ENCODE peak calls at places on chromosome 7, in five cellular contexts. A is SJSA1; P is CD4-positive, alpha-beta memory T cell; S is Peyer's patch; J is spleen. G is an unnamed sample.

GRCh38 chr7:23687011-23687410 is 7.0 kb downstream of the FAM221A start:
- DNase-seq in A (no peak), P (no peak), S (no peak), J (no peak), G (no peak)

GRCh38 chr7:27782849-27783248 is 42.9 kb downstream of the TAX1BP1 start:
- DNase-seq in A (no peak), P (no peak), S (no peak), J (no peak), G (no peak)

GRCh38 chr7:17460665-17461064 is 162.2 kb downstream of the AHR start:
- DNase-seq in A (no peak), P (no peak), S (no peak), J (no peak), G (no peak)

GRCh38 chr7:99452541-99452940 is 13.4 kb downstream of the ATP5MF start:
- DNase-seq in A (no peak), P (no peak), S (no peak), J (no peak), G (no peak)

GRCh38 chr7:767580-767940 is 40.5 kb upstream of the PRKAR1B start:
- DNase-seq in A (no peak), P (no peak), S (no peak), J (no peak), G (no peak)

GRCh38 chr7:100493476-100494264 is 9.9 kb downstream of the NYAP1 start:
- DNase-seq in A (no peak), P (peak; percentile 50), S (peak; percentile 75), J (peak; percentile 89), G (no peak)

GRCh38 chr7:140360697-140361229 is 37.6 kb downstream of the SLC37A3 start:
- DNase-seq in A (no peak), P (no peak), S (no peak), J (no peak), G (no peak)

GRCh38 chr7:150940446-150941102 is 37.5 kb downstream of the KCNH2 start:
- DNase-seq in A (no peak), P (no peak), S (peak; percentile 7), J (no peak), G (no peak)

GRCh38 chr7:14376711-14377110 is 387.2 kb upstream of the ETV1 start:
- DNase-seq in A (no peak), P (no peak), S (no peak), J (no peak), G (no peak)

GRCh38 chr7:18350678-18351077 is 144.9 kb upstream of the HDAC9 start:
- DNase-seq in A (no peak), P (no peak), S (no peak), J (no peak), G (no peak)

GRCh38 chr7:29278362-29279070 is 83.9 kb downstream of the CHN2 start:
- DNase-seq in A (no peak), P (no peak), S (no peak), J (no peak), G (no peak)

GRCh38 chr7:93910076-93910994 is 4.0 kb downstream of the GNGT1 start:
- DNase-seq in A (no peak), P (no peak), S (no peak), J (no peak), G (no peak)

GRCh38 chr7:91801331-91801983 is 79.0 kb downstream of the MTERF1 start:
- DNase-seq in A (no peak), P (no peak), S (no peak), J (no peak), G (no peak)

GRCh38 chr7:158948376-158948775 is 92.0 kb downstream of the DYNC2I1 start:
- DNase-seq in A (no peak), P (no peak), S (no peak), J (no peak), G (no peak)

GRCh38 chr7:44073664-44074348 is 8.4 kb upstream of the PGAM2 start:
- DNase-seq in A (no peak), P (no peak), S (peak; percentile 90), J (peak; percentile 98), G (no peak)

GRCh38 chr7:119197872-119198527 is 973.5 kb downstream of the ANKRD7 start:
- DNase-seq in A (peak; percentile 9), P (no peak), S (no peak), J (no peak), G (no peak)

GRCh38 chr7:17965600-17965999 is 25.3 kb upstream of the SNX13 start:
- DNase-seq in A (peak; percentile 62), P (no peak), S (no peak), J (no peak), G (no peak)

GRCh38 chr7:120089968-120090367 is 183.0 kb upstream of the KCND2 start:
- DNase-seq in A (no peak), P (no peak), S (no peak), J (no peak), G (no peak)

GRCh38 chr7:150514748-150515222 is at the start of gene GIMAP7:
- DNase-seq in A (no peak), P (peak; percentile 78), S (no peak), J (no peak), G (no peak)

GRCh38 chr7:105691692-105692564 is 110.6 kb upstream of the EFCAB10 start:
- DNase-seq in A (peak; percentile 47), P (peak; percentile 89), S (peak; percentile 55), J (peak; percentile 90), G (peak; percentile 77)

GRCh38 chr7:74312418-74313021 is 23.3 kb downstream of the CLIP2 start:
- DNase-seq in A (no peak), P (no peak), S (no peak), J (no peak), G (no peak)

GRCh38 chr7:142441074-142441403 is 183.2 kb upstream of the PRSS58 start:
- DNase-seq in A (no peak), P (peak; percentile 24), S (no peak), J (no peak), G (no peak)

GRCh38 chr7:57204411-57204811 is 72.2 kb upstream of the ZNF479 start:
- DNase-seq in A (no peak), P (no peak), S (no peak), J (peak; percentile 55), G (no peak)

GRCh38 chr7:21960922-21961321 is 15.2 kb upstream of the CDCA7L start:
- DNase-seq in A (peak; percentile 57), P (no peak), S (no peak), J (no peak), G (no peak)

GRCh38 chr7:47787249-47788069 is 160.8 kb downstream of the PKD1L1 start:
- DNase-seq in A (no peak), P (no peak), S (no peak), J (no peak), G (no peak)
- H3K4me1 ChIP-seq in A (peaks cover 49% of the 10 kb centered on the region), P (no peaks in the 10 kb centered on the region), S (peaks cover 12% of the 10 kb centered on the region), J (no peaks in the 10 kb centered on the region), G (no peaks in the 10 kb centered on the region)

DNA sequence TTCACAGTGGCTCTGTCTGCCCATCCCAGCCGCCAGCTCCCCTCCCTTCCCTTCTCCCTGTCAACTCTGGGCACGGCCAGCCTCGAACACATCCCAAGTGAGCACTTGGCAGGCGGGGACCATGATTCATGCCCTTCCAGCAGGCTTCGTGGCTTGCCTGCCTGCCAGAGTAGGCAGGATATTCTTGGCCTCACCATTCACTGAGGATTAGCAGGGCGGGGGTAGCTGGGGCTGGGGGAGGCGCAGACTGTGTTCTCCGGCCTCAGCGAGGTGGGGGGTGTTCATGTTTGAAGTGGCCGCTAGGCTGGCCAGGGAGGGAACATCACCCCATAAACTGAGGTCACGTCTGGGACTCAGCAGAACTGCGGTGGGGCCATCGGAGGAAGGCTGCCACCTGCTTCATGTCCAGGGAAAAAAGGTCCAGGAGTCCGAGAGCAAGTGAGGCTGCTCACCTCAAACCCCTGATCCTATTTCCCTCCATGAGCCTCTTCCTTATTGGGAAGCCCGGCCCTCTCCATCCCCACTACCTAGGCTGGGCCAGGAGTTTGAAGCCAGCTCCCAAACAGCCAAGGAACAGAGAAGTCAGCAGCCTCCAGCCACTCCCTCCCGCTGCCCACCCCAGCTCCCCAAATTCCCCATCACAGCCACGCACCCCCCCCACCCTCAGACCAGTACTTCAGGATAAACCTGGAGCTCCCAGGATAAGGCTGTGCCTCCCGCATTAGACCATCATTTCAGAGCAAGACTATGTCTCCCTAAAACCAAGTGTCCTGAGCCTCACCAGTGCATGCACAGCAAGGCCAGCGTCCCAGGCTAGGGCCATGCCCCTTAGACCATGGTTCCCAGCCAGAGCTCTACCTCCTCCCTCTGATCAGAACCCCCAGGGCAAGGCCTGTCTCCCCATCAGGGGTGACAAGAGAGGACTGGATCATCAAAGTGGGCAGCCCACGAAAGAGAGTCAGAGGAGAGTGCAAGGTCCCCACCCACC is 42.8 kb upstream of the RABGEF1 start:
- DNase-seq in A (no peak), P (no peak), S (no peak), J (no peak), G (no peak)
- H3K4me3 ChIP-seq in A (no peak overlapping the region), P (no peak overlapping the region), S (no peak overlapping the region), J (no peak overlapping the region), G (no peak overlapping the region)

DNA sequence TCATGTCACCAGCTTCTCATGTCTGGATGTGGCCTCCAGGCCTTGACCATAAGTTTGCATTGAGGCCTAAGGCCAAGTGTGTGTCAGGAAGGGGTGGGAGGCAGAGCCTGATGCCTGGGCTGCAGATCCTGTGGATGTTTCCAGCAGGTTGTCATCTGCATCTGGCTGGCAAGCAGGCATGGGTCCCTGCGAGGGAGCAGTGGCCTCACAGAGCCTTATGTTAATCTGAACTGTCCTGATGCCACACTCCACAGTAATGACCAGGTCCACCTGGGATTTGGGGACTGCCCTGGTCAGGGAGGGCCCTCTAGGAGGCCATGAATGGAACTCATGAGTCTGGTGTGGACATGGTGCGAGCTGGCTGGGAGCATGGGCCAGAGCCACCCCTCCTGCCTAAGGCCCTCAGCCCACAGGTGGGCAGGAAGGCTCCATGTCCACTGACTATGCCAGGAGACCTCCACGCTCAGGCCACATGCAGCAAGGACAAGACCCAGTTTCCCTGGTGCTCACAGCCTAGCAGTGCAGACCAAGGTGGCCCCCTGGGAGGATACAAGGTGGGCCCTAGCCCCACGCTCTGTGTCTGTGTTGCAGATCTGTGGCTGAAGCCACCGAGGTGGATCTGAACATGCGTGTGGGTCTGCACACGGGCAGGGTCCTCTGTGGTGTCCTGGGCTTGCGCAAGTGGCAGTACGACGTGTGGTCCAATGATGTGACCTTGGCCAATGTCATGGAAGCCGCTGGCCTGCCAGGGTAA is 83.1 kb downstream of the ADCY1 start:
- DNase-seq in A (no peak), P (no peak), S (no peak), J (no peak), G (no peak)
- H3K4me1 ChIP-seq in A (no peaks in the 10 kb centered on the region), P (no peaks in the 10 kb centered on the region), S (no peaks in the 10 kb centered on the region), J (no peaks in the 10 kb centered on the region), G (no peaks in the 10 kb centered on the region)

GRCh38 chr7:46450425-46450824 is 529.4 kb upstream of the IGFBP3 start:
- DNase-seq in A (no peak), P (no peak), S (no peak), J (no peak), G (no peak)
- H3K4me3 ChIP-seq in A (no peak overlapping the region), P (no peak overlapping the region), S (no peak overlapping the region), J (no peak overlapping the region), G (no peak overlapping the region)

G was measured in effector memory CD4-positive, alpha-beta T cell.